ENCODE peak calls at places on chromosomes 13 and 19, in five cellular contexts. W is GM12878, Q is K562, D is H1, K is HepG2. V is an unnamed sample.

GRCh38 chr19:22422220-22422619 is at the start of gene ZNF98:
- DNase-seq in Q (no peak), W (no peak), D (no peak), K (no peak), V (no peak)

GRCh38 chr19:56507446-56508281 is at the start of gene ZNF471:
- DNase-seq in Q (no peak), D (peak), W (no peak), K (no peak), V (peak)

GRCh38 chr19:49151339-49152217 is 3.6 kb downstream of the HRC start:
- DNase-seq in K (no peak), W (no peak), Q (peak), D (peak), V (peak)

GRCh38 chr13:40127476-40127875 is 472.0 kb downstream of the COG6 start:
- DNase-seq in W (no peak), D (no peak), K (no peak), Q (no peak), V (no peak)

GRCh38 chr19:13091400-13092161 is 11.1 kb downstream of the LYL1 start:
- DNase-seq in D (no peak), Q (no peak), K (no peak), W (no peak), V (peak)

GRCh38 chr13:20796791-20797513 is 23.2 kb upstream of the EEF1AKMT1 start:
- DNase-seq in W (no peak), D (no peak), K (no peak), Q (no peak), V (no peak)

GRCh38 chr19:19120308-19121156 is 17.7 kb downstream of the TMEM161A start:
- DNase-seq in W (no peak), Q (peak), D (peak), K (peak), V (peak)

GRCh38 chr19:10086904-10087256 is 763 bp downstream of the SHFL start:
- DNase-seq in D (no peak), K (no peak), Q (peak), W (no peak), V (no peak)

GRCh38 chr13:40146586-40147240 is 491.3 kb downstream of the COG6 start:
- DNase-seq in K (no peak), D (no peak), Q (no peak), W (no peak), V (no peak)

GRCh38 chr19:35938282-35939224 is 2.4 kb downstream of the LRFN3 start:
- DNase-seq in K (no peak), Q (no peak), W (no peak), D (no peak), V (no peak)

GRCh38 chr13:70527553-70527952 is 419.3 kb upstream of the KLHL1 start:
- DNase-seq in D (no peak), Q (no peak), W (no peak), K (no peak), V (no peak)

GRCh38 chr19:54104998-54105715 is 2.5 kb downstream of the NDUFA3 start:
- DNase-seq in W (no peak), D (no peak), Q (no peak), K (no peak), V (no peak)

GRCh38 chr19:40827386-40828247 is 22.6 kb downstream of the CYP2A6 start:
- DNase-seq in K (no peak), Q (no peak), D (no peak), W (no peak), V (no peak)

GRCh38 chr19:20863176-20863575 is 59.9 kb upstream of the ZNF85 start:
- DNase-seq in D (no peak), Q (no peak), W (no peak), K (no peak), V (peak)

GRCh38 chr13:26344980-26345379 is 91.1 kb downstream of the CDK8 start:
- DNase-seq in K (no peak), W (no peak), D (no peak), Q (no peak), V (no peak)

GRCh38 chr13:28717170-28717569 is 1.6 kb downstream of the SLC46A3 start:
- DNase-seq in W (no peak), Q (no peak), D (no peak), K (no peak), V (no peak)
- TF ChIP-seq CREB1 in W (no peak), Q (no peak), D (no peak), K (no peak), V (no peak)

DNA sequence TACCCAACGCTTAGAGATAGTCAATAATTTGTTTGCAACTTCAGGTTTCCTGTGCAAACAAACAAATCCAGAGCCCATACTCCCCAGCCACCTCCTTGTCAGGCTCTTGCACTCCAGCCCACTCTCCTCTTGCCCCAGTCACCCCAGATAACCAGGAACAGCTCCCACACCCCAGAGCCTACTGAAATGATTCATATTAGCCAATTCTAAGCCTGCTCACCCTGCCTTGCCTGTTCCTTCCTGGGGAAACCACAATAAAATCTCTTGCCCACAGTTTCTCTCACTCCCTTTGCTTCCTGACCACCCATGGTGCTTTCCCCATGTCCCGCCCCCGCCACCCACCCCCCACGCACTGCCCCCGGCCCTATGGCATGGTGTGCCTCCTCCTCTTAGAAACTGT is 3.8 kb upstream of the ACTL9 start:
- DNase-seq in W (no peak), K (no peak), Q (no peak), D (no peak), V (no peak)
- H2AFZ ChIP-seq in W (no peak), K (no peak), Q (no peak), D (no peak), V (no peak)

DNA sequence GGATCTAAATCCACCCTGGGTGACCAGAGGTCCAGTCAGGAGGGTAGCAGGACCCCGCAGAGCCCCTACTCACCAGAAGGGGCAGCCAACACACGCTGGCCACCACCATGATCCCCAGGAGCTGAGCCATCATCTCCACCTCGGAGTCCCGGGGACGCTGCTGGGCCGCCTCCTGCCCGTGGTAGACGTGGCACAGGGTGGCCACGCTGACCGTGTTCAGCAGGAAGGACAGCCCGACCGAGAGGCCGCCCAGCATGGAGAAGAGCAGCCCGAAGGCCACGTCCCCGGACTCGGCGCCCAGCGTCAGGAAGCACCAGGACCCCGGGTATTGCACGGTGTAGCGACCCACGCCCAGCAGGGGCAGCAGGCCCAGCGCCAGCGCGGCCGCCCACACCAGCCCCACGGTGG is 6.9 kb downstream of the TBXA2R start:
- DNase-seq in W (no peak), K (no peak), D (no peak), Q (no peak), V (peak)
- TF ChIP-seq CREB1 in W (no peak), K (no peak), D (no peak), Q (no peak), V (no peak)

DNA sequence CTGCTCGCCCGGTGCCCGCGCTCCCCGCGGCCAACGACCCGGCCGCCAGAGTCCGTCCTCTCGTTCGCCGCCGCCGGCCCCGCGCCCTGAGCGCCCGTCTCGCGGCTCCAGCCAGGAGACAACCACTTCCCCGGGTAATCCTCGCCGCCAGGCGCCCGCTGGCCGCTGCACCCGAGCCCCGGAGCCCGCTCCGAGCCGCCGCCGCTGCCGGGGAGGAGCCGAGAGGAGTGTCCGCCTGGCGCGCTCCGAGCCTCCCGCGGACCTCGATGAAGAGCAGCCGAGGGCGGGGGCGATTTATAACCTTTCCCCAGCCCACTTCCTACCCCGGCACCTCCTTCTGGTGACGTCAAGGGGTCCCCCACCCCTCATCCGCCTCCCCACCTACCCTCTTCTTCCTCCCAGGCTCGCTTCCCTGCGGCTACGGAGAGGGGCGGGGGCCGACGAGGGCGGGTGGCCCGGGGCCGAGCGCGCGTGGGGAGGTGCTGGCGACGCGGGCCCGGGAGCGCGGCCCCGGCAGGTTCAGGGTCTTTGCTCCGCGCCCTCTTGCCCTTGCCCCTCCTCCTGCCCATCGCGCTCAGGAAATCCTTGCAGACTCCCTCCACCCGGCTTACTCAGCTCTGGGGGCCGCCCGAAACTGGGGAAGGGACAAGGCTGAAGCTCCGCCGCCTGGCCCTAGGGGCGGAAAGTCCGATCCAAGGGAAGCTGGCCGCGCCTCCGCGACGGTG is at the start of gene FLT1:
- DNase-seq in W (no peak), D (peak), K (no peak), Q (peak), V (peak)
- H2AFZ ChIP-seq in W (no peak), D (peak), K (no peak), Q (no peak), V (peak)

DNA sequence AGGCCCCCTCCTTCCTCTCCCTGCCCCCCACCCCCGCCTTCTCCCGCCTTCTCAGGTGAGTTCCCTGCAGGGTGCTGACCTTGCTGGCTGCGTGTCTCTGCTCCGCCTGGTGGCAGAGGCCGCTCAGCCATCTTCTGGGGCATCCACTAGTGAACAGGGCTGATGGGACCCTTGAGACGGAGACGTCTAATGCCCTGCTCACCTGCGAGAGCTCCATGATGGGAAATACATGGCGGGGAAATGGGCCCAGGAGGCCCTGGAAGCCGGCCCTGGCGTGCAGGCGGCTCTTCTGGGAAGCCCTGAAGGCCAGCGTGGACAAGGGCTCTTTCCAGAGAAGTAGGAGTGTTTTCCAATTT is 15.2 kb upstream of the F7 start:
- DNase-seq in W (no peak), D (peak), Q (peak), K (no peak), V (peak)
- TF ChIP-seq CREB1 in W (no peak), D (no peak), Q (no peak), K (no peak), V (no peak)

GRCh38 chr13:82129281-82129680 is 1753.0 kb downstream of the SLITRK1 start:
- DNase-seq in D (no peak), K (no peak), Q (no peak), W (no peak), V (no peak)
- H2AFZ ChIP-seq in D (no peak), K (no peak), Q (no peak), W (no peak), V (no peak)

V was measured in GM23338.